ENCODE peak calls at places on chromosome 20, in four cellular contexts. I is HepG2, U is HCT116, T is T47D. Y is an unnamed sample.

GRCh38 chr20:36744764-36745191 is 1.1 kb downstream of the NDRG3 start:
- DNase-seq in I (no peak), U (no peak), T (peak; percentile 77), Y (peak; percentile 73)

GRCh38 chr20:50251992-50252491 is 61.4 kb downstream of the CEBPB start:
- DNase-seq in I (no peak), U (no peak), T (no peak), Y (no peak)

GRCh38 chr20:46022411-46023147 is 6.4 kb upstream of the SLC12A5 start:
- DNase-seq in I (peak; percentile 52), U (no peak), T (peak; percentile 55), Y (peak; percentile 59)

GRCh38 chr20:4087923-4088322 is 72.6 kb upstream of the RNF24 start:
- DNase-seq in I (no peak), U (no peak), T (no peak), Y (no peak)

GRCh38 chr20:23061262-23061661 is 11.8 kb upstream of the THBD start:
- DNase-seq in I (no peak), U (no peak), T (no peak), Y (no peak)

GRCh38 chr20:3614509-3614908 is 48.7 kb downstream of the GFRA4 start:
- DNase-seq in I (no peak), U (no peak), T (no peak), Y (no peak)

GRCh38 chr20:52783769-52784168 is 188.4 kb upstream of the TSHZ2 start:
- DNase-seq in I (peak; percentile 30), U (no peak), T (no peak), Y (no peak)

GRCh38 chr20:16575390-16576140 is 2.3 kb upstream of the KIF16B start:
- DNase-seq in I (no peak), U (no peak), T (peak; percentile 22), Y (no peak)

GRCh38 chr20:11651138-11651537 is 266.6 kb upstream of the BTBD3 start:
- DNase-seq in I (no peak), U (no peak), T (no peak), Y (no peak)

GRCh38 chr20:40524071-40524470 is 165.0 kb downstream of the MAFB start:
- DNase-seq in I (no peak), U (no peak), T (no peak), Y (no peak)

GRCh38 chr20:26169506-26169905 is 472.9 kb upstream of the ZNF337 start:
- DNase-seq in I (no peak), U (no peak), T (no peak), Y (no peak)

GRCh38 chr20:38290829-38291581 is 13.0 kb upstream of the BPI start:
- DNase-seq in I (peak; percentile 87), U (no peak), T (no peak), Y (peak; percentile 42)

GRCh38 chr20:3613821-3614440 is 49.3 kb downstream of the GFRA4 start:
- DNase-seq in I (no peak), U (no peak), T (no peak), Y (no peak)

GRCh38 chr20:46220808-46221207 is 87.5 kb downstream of the CDH22 start:
- DNase-seq in I (no peak), U (peak; percentile 75), T (no peak), Y (peak; percentile 89)

GRCh38 chr20:7346026-7346425 is 578.5 kb downstream of the BMP2 start:
- DNase-seq in I (no peak), U (no peak), T (no peak), Y (no peak)

GRCh38 chr20:43751167-43752050 is 24.6 kb upstream of the GTSF1L start:
- DNase-seq in I (no peak), U (no peak), T (no peak), Y (no peak)

DNA sequence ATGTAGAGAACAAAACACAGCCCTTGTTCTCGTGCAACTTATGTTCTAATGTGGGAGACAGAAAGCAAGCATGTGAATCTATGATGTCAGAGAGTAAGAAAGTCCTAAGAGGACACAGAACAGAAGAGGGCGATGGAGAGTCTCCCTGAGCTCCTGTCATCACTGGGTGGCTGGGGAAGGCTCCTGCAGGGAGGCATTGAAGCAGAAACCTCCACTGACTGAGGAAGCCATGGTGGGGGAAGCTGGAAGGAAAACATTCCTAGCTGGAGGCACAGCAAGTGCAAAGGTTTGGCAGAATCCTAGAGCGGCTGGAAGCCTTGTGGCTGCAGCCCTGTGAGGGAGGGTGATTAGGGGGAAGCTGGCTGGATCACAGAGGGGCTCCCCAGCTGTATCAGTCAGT is 248.0 kb downstream of the CDH26 start:
- DNase-seq in I (peak; percentile 31), U (peak; percentile 2), T (peak; percentile 25), Y (peak; percentile 43)
- TF ChIP-seq JUND in I (no peak), U (no peak), T (no peak), Y (no peak)

DNA sequence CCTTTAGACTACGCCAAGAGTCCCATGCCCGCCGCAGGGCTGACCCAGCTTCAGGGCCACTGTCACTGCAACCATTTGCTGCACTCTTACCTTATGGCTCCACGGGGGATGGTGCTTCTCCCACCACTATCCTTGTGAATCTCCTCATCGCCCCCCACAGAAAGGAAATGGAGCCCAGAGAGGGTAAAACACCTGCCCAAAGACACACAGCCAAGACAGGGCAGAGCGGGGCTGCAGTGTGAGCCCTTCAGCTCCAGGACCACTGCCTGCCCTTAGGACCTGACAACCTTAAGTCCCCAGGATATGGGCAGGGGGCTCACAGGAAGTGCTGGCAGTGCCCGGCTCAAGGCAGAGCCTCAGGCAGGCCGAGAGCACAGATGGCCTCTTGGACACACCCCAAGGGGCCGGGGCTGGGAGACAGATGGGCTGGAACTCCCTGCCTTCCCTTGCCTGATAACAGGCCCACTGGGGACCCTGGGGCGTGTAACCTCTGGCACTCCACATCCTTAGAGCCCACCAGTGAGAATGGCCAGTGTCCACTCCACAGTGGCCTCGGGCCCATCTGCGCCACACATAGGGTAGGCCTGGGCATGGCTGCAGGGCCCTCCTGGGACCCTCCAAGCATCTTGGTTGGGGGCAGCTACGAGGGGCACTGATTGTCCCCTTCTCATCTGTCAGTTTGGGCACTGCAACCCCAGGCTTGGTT is 265.2 kb downstream of the TAF4 start:
- DNase-seq in I (no peak), U (no peak), T (no peak), Y (no peak)
- TF ChIP-seq JUND in I (no peak), U (no peak), T (no peak), Y (no peak)

DNA sequence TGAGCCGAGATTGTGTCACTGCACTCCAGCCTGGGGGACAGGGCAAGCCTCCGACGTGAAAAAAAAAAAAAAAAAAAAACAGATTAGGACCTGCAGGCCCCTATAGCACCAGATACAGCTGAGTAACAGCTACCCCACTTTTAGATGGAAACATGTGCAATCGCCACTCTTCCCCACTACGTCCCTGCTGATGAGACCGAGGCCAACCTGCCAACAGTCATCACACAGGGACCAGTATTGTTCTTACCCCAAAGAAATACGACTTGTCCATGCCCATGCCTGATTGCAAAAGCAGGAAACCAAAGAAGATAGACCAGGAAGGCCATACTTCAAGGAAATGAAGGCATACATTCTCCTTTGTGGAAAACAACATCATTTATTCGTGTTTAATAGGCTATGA is 45.8 kb downstream of the ZMYND8 start:
- DNase-seq in I (no peak), U (no peak), T (no peak), Y (no peak)
- TF ChIP-seq JUND in I (no peak), U (no peak), T (no peak), Y (no peak)

GRCh38 chr20:35541118-35541782 is 628 bp upstream of the ERGIC3 start:
- DNase-seq in I (no peak), U (no peak), T (no peak), Y (no peak)
- TF ChIP-seq JUND in I (no peak), U (no peak), T (no peak), Y (no peak)

DNA sequence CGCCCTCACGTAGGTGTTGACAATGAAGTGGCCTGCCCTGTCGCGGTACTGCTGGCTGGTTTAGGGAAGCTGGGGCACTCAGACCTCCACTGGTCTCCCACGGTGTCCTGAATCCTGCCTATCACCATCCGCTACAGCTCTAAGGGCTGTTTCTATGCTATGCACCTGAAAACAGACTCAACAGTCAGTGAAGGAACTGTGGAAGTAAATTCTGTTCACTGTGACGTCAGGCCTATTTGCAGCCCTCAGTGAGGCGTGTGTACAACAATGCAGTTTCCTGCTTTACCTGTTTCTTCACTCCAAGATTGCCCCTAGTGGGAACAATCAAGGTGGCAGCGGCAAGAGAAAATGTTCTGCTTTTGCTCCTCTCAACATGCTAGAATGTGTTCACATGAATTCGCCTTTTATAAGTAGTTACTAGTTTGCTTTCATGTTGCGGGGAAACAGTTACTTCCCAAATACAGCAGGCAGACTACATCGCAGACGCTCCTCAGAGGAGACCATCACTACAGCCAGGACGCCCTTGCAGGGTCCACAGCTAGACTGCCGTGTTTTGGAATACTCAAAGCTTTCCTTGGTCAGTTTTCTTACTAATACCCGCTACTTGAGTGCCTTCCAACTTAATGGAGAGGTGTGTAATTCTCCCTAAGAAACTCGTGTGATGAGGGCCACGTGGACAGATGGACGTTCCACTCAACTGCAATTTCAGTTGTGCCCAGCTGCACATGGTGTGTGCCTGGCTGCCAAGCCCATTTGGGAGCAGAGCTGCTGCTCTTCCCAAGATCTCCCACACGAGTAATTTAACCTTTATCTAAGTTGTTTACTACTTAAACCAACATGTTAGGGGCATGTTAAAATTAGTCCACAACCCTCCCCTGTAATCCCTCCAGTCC is 25.4 kb downstream of the DIDO1 start:
- DNase-seq in I (peak; percentile 70), U (no peak), T (peak; percentile 95), Y (no peak)
- TF ChIP-seq JUND in I (no peak), U (no peak), T (peak; percentile 17), Y (no peak)

DNA sequence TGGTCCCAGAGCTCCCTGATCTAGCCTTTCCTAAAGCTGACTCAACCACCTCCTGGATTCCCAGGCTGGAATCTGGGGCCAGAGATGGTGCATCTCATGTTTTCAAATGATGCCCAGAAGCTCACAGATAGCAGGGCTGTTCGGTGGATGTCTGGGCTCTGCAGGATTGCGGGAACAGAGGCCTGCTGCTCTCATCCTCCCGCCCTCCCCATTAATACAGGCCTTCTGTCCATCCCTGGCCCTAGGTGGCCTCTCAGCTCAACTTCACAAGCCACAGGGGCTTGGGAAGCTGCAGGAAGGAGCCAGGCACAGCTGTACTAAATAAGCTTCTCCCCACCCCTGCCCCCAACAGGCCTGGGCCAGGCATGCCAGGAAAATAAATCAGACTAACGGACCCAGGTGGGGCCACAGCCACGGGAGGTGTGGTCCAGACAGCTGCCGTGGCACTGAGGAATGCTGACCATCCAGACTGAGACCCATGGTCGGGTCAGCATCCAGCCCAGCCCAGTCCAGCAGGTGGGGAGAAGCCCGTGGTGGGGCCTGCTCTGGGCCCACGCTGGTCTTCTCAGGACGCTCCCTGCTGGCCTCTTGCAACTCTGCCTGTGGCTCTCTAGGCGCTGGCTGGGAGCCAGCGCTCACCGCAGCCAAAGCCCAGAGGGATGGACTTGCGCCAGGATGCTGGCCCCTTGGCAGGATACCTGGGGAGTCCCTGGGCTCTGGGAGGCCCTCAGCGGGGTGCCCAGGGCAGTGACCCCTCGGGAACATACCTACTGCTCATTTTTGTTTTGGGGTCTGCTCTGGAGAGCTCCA is 8.5 kb upstream of the YTHDF1 start:
- DNase-seq in I (peak; percentile 56), U (no peak), T (peak; percentile 43), Y (peak; percentile 78)
- TF ChIP-seq JUND in I (no peak), U (no peak), T (no peak), Y (no peak)

DNA sequence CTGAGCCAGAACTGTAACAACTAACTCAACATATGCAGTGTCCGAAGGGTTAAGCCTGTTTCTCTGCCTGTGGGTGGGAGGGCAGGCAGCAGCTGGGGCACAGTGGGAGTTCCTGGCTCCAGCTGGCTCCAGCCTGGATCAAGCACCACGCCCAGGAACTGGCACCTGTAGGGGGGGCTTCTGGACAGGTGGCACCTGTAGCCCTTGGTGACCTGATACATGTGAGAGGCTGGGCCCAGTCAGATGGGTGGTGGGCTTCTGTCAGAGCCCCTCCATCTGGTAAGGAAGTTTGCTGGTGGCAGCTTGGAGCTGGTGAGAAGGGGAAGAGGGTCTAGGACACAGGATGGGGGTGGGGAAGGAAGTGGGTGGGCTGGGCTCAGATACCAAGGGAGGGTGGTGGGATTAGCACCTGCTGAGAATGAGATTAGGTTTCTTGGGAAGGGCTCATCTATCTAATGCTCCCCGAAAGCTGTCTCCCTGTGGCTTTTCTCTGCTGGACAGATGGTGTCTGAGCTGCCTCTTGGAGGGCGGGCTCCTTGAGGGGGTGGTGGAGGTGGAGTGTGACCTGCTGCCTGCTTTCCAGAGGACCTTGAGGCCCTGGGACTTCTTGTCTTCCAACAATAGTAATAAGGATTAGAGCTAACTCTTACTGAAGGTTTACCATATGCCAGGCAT is 28.5 kb downstream of the BCL2L1 start:
- DNase-seq in I (no peak), U (no peak), T (no peak), Y (no peak)
- TF ChIP-seq JUND in I (no peak), U (no peak), T (no peak), Y (no peak)

Y was measured in SK-N-SH.